ENCODE peak calls at places on chromosomes 3 and 15, in six cellular contexts. A is mammary epithelial cell, W is A549, N is PC-9, H is OCI-LY7, Z is Panc1. C is an unnamed sample.

GRCh38 chr15:63917588-63918316 is 84.0 kb upstream of the HERC1 start:
- DNase-seq in A (no peak), W (no peak), N (no peak), H (no peak), Z (no peak), C (no peak)

GRCh38 chr15:40241305-40242215 is 2.7 kb downstream of the PAK6 start:
- DNase-seq in A (no peak), W (no peak), N (no peak), H (no peak), Z (no peak), C (no peak)

GRCh38 chr3:99875925-99876781 is 58.5 kb downstream of the CMSS1 start:
- DNase-seq in A (peak), W (peak), N (peak), H (no peak), Z (no peak), C (peak)

GRCh38 chr15:95175914-95176658 is 944.7 kb downstream of the MCTP2 start:
- DNase-seq in A (peak), W (no peak), N (no peak), H (no peak), Z (no peak), C (no peak)

GRCh38 chr3:62201438-62202035 is 171.8 kb downstream of the FEZF2 start:
- DNase-seq in A (peak), W (peak), N (peak), H (peak), Z (peak), C (no peak)

GRCh38 chr15:77734306-77734705 is 101.6 kb upstream of the LINGO1 start:
- DNase-seq in A (no peak), W (no peak), N (no peak), H (no peak), Z (no peak), C (no peak)

GRCh38 chr15:57607570-57608000 is 15.9 kb downstream of the MYZAP start:
- DNase-seq in A (peak), W (peak), N (peak), H (no peak), Z (no peak), C (peak)

GRCh38 chr15:56772868-56773639 is 39.7 kb upstream of the ZNF280D start:
- DNase-seq in A (no peak), W (no peak), N (no peak), H (no peak), Z (no peak), C (peak)

GRCh38 chr3:53711387-53711786 is 134.8 kb downstream of the CHDH start:
- DNase-seq in A (no peak), W (no peak), N (no peak), H (no peak), Z (no peak), C (no peak)

GRCh38 chr15:74653426-74654082 is 37.9 kb downstream of the CLK3 start:
- DNase-seq in A (peak), W (no peak), N (peak), H (peak), Z (no peak), C (peak)

GRCh38 chr3:168093229-168093628 is 2.5 kb downstream of the GOLIM4 start:
- DNase-seq in A (no peak), W (no peak), N (no peak), H (peak), Z (no peak), C (no peak)

GRCh38 chr3:168090306-168091085 is 5.2 kb downstream of the GOLIM4 start:
- DNase-seq in A (no peak), W (no peak), N (no peak), H (no peak), Z (no peak), C (no peak)

GRCh38 chr3:168091961-168092360 is 3.8 kb downstream of the GOLIM4 start:
- DNase-seq in A (no peak), W (no peak), N (no peak), H (peak), Z (no peak), C (no peak)

GRCh38 chr3:168089179-168089771 is 6.4 kb downstream of the GOLIM4 start:
- DNase-seq in A (no peak), W (no peak), N (no peak), H (no peak), Z (no peak), C (no peak)

GRCh38 chr3:168091299-168091852 is 4.3 kb downstream of the GOLIM4 start:
- DNase-seq in A (no peak), W (no peak), N (no peak), H (no peak), Z (no peak), C (no peak)
- H3K4me3 ChIP-seq in A (no peak), W (no peak), N (no peak), H (peak), Z (no peak), C (no peak)

GRCh38 chr3:114351123-114351821 is 57.4 kb downstream of the TIGIT start:
- DNase-seq in A (no peak), W (no peak), N (no peak), H (no peak), Z (no peak), C (no peak)

GRCh38 chr3:114350271-114350670 is 56.4 kb downstream of the TIGIT start:
- DNase-seq in A (no peak), W (no peak), N (no peak), H (no peak), Z (no peak), C (no peak)

GRCh38 chr3:114356084-114357009 is 62.5 kb downstream of the TIGIT start:
- DNase-seq in A (no peak), W (no peak), N (no peak), H (no peak), Z (no peak), C (no peak)

GRCh38 chr3:114350690-114351089 is 56.9 kb downstream of the TIGIT start:
- DNase-seq in A (no peak), W (no peak), N (no peak), H (no peak), Z (no peak), C (no peak)

DNA sequence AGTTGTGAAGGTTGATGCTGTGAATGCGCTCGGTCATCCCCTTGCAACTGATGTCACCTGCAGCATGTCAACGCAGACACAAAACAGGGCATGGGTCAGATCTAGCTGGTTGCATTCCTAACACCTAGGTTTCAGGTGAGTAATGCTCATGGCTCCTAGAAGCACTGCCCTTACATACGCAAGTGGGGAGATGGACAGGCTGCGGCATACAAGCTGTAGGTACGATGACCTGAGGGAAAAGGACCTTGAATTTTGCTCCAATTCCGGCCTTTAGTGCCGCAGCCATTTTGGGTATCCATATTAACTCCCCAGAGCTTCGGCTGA is 58.0 kb downstream of the TIGIT start:
- DNase-seq in A (no peak), W (no peak), N (no peak), H (no peak), Z (no peak), C (no peak)
- H3K4me3 ChIP-seq in A (no peak), W (no peak), N (no peak), H (no peak), Z (no peak), C (no peak)

GRCh38 chr3:71754610-71755253 is 1.1 kb downstream of the GPR27 start:
- DNase-seq in A (no peak), W (no peak), N (no peak), H (no peak), Z (no peak), C (no peak)

GRCh38 chr3:71752911-71753715 is 542 bp upstream of the GPR27 start:
- DNase-seq in A (no peak), W (no peak), N (no peak), H (no peak), Z (no peak), C (no peak)

GRCh38 chr3:71759401-71759800 is 5.7 kb downstream of the GPR27 start:
- DNase-seq in A (no peak), W (no peak), N (no peak), H (no peak), Z (no peak), C (no peak)

GRCh38 chr3:71751602-71752001 is 2.1 kb upstream of the GPR27 start:
- DNase-seq in A (no peak), W (no peak), N (no peak), H (no peak), Z (no peak), C (no peak)

DNA sequence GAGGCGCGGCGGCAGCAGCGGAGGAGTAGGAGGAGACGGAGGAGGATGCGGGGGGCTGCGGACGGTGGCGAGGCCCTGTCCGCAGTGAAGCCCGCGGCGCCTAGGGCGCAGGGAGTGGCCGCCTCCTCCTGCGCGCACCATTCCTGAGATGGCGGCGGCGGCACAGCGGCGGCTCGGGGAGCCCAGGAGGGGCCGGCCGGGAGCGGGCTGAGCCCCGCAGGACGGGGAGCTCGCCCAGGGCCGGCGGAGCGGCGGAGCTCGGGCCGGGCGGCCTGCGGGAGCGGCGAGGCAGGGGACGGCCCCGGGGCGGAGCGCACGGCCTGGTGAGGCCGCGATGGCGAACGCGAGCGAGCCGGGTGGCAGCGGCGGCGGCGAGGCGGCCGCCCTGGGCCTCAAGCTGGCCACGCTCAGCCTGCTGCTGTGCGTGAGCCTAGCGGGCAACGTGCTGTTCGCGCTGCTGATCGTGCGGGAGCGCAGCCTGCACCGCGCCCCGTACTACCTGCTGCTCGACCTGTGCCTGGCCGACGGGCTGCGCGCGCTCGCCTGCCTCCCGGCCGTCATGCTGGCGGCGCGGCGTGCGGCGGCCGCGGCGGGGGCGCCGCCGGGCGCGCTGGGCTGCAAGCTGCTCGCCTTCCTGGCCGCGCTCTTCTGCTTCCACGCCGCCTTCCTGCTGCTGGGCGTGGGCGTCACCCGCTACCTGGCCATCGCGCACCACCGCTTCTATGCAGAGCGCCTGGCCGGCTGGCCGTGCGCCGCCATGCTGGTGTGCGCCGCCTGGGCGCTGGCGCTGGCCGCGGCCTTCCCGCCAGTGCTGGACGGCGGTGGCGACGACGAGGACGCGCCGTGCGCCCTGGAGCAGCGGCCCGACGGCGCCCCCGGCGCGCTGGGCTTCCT is at the start of gene GPR27:
- DNase-seq in A (peak), W (peak), N (no peak), H (no peak), Z (no peak), C (peak)
- H3K4me3 ChIP-seq in A (peak), W (peak), N (no peak), H (no peak), Z (no peak), C (peak)

GRCh38 chr3:32819086-32819450 is 1.3 kb downstream of the TRIM71 start:
- DNase-seq in A (no peak), W (no peak), N (no peak), H (no peak), Z (no peak), C (no peak)
- H3K4me3 ChIP-seq in A (no peak), W (no peak), N (no peak), H (no peak), Z (no peak), C (no peak)

DNA sequence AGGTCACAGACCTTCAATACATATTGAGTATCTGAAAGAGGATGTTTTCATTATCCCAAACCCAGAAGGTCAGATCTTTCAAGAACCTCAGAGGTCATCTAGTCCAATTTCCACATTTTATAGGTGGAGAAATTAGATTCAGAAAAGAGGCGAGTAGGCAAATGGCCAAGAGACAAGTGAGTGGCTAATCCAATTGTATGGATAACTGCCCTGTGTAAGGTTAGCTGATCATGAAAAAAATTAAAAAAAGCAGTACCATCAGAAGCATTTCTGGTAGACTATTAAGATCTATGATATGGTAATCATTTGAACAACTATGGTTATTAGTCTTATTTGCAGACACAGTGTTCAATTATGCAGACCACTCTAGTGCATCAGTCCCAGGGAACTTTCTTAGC is 660.7 kb upstream of the CFAP20DC start:
- DNase-seq in A (no peak), W (no peak), N (no peak), H (no peak), Z (no peak), C (no peak)
- H3K4me3 ChIP-seq in A (no peak), W (no peak), N (no peak), H (no peak), Z (no peak), C (no peak)

GRCh38 chr3:72082776-72083477 is 298.0 kb upstream of the PROK2 start:
- DNase-seq in A (no peak), W (no peak), N (no peak), H (peak), Z (no peak), C (no peak)

GRCh38 chr3:72080101-72080500 is 295.2 kb upstream of the PROK2 start:
- DNase-seq in A (no peak), W (no peak), N (no peak), H (no peak), Z (no peak), C (no peak)

GRCh38 chr3:72080800-72081199 is 295.9 kb upstream of the PROK2 start:
- DNase-seq in A (no peak), W (no peak), N (no peak), H (no peak), Z (no peak), C (no peak)

GRCh38 chr3:72082121-72082715 is 297.3 kb upstream of the PROK2 start:
- DNase-seq in A (no peak), W (no peak), N (no peak), H (peak), Z (no peak), C (no peak)

DNA sequence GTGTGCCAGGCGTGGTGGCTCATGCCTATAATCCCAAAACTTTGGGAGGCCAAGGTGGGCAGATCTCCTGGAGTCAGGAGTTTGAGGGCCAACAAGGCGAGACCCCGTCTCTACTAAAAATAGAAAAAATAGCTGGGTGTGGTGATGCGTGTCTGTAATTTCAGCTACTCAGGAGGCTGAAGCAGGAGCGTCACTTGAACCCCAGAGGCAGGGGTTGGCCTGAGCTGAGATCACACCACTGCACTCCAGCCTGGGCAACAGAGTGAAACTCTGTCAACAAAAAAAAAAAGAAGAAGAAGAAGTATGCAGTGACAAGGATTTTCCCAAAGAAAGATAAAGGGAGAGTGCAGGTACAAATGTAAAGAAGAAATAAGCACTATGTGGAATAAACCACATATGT is 296.5 kb upstream of the PROK2 start:
- DNase-seq in A (no peak), W (no peak), N (no peak), H (no peak), Z (no peak), C (no peak)
- H3K4me3 ChIP-seq in A (no peak), W (no peak), N (no peak), H (peak), Z (no peak), C (no peak)